ENCODE peak calls at places on chromosomes 6 and 20, in six cellular contexts. M is AG09309, K is dorsolateral prefrontal cortex, B is GM12865, O is BE2C, T is heart right ventricle. Y is an unnamed sample.

GRCh38 chr6:108661430-108661829 is 100.7 kb downstream of the FOXO3 start:
- DNase-seq in M (no peak), O (peak), K (no peak), B (no peak), T (no peak), Y (no peak)

GRCh38 chr20:4040283-4041179 is 25.2 kb upstream of the RNF24 start:
- DNase-seq in M (no peak), K (no peak), O (no peak), T (no peak), B (no peak), Y (no peak)

GRCh38 chr6:14748679-14749078 is 497.2 kb upstream of the JARID2 start:
- DNase-seq in M (no peak), K (no peak), O (no peak), B (peak), T (no peak), Y (no peak)

GRCh38 chr6:45049188-45049843 is 278.8 kb upstream of the RUNX2 start:
- DNase-seq in O (no peak), T (no peak), K (no peak), M (no peak), B (no peak), Y (no peak)

GRCh38 chr6:70601014-70601413 is 34.3 kb downstream of the SDHAF4 start:
- DNase-seq in T (no peak), O (no peak), K (no peak), B (no peak), M (no peak), Y (no peak)

GRCh38 chr6:105317607-105318533 is 85.0 kb downstream of the PREP start:
- DNase-seq in B (peak), K (no peak), O (no peak), M (no peak), T (no peak), Y (no peak)

GRCh38 chr20:43318749-43319148 is 129.0 kb upstream of the PTPRT start:
- DNase-seq in T (no peak), O (no peak), M (no peak), K (no peak), B (no peak), Y (no peak)

GRCh38 chr20:42752620-42753019 is 437.1 kb downstream of the PTPRT start:
- DNase-seq in M (no peak), K (no peak), O (no peak), T (no peak), B (no peak), Y (no peak)

GRCh38 chr6:28443112-28443773 is at the start of gene ZSCAN23:
- DNase-seq in O (peak), B (peak), T (peak), K (peak), M (peak), Y (peak)

GRCh38 chr6:121354764-121355163 is 20.5 kb upstream of the TBC1D32 start:
- DNase-seq in B (no peak), K (no peak), M (no peak), T (no peak), O (peak), Y (no peak)

GRCh38 chr6:121351911-121352310 is 17.6 kb upstream of the TBC1D32 start:
- DNase-seq in M (no peak), T (no peak), K (no peak), B (no peak), O (no peak), Y (no peak)

GRCh38 chr6:121356575-121356974 is 22.3 kb upstream of the TBC1D32 start:
- DNase-seq in O (no peak), T (no peak), K (no peak), M (no peak), B (no peak), Y (no peak)
- TF ChIP-seq CTCF in O (no peak), T (no peak), K (no peak), M (no peak), B (no peak), Y (no peak)

DNA sequence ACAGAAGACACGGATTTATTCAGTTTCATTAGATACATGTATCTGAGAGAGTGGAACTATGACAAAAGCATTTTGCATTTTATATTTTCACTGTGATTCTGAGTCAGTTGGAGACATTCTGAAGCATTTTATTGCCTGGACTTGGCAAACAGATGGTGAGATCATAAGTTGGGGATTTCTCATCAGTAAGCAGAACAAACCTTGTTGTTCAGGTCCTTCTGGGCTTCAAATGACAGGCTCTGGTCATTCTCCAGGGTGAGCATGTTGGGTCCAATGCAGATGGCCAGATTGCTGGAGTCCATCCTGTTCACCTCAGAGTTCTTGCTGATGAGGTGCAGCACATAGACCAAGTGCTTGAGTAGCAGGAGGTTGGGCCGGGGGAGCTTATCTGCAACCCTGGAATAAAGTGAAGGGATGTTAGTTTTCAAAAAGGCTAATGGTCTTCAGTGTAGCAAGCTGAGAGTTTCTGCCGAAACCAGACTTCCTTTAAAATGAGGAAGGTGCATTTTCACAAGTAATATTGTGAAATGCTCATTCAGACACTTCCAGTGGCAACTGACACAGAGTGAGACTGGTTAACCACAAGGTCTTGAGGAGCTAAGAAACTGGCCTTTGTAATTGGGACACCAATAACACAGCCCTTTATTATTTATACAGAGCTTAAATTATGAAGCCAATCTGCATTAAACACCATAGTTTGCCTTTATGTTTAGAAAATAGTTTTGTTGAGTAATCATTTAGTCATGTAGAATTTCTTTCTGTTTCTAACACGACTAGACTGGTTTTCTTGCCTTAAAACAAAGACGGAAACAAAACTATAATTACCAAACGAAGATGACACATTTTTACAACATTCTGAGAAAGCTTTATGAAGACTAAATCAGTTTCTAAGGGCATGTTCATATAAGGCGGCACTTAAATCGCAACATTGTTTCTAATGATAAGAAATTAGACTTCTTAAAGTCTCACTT is 5.6 kb downstream of the TAGAP start:
- DNase-seq in K (no peak), M (peak), O (no peak), T (no peak), B (peak), Y (no peak)
- H3K4me3 ChIP-seq in K (no peak), M (no peak), O (no peak), T (no peak), B (peak), Y (no peak)

GRCh38 chr20:56222945-56223344 is 25.6 kb upstream of the MC3R start:
- DNase-seq in K (no peak), M (no peak), O (no peak), B (no peak), T (no peak), Y (no peak)
- TF ChIP-seq CTCF in K (no peak), M (no peak), O (no peak), B (no peak), T (no peak), Y (no peak)

DNA sequence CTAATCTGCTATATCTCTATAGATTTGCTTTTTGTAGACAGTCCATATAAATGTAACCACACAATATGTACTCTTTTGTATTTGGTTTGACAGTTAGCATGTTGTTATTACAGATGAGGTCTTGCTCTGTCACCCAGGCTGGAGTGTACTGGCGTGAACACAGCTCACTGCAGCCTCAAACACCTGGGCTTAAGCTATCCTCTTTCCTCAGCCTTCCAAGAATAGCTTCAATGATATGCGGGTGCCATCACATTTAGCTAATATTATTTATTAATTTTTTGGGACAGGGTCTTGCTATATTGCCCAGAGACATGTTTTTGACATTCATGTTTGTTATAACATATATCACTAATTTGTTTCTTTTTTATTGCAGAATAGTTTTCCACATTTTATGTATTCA is 10.8 kb downstream of the REPS1 start:
- DNase-seq in M (no peak), T (no peak), K (no peak), O (no peak), B (no peak), Y (no peak)
- H3K4me3 ChIP-seq in M (no peak), T (no peak), K (no peak), O (no peak), B (no peak), Y (no peak)

DNA sequence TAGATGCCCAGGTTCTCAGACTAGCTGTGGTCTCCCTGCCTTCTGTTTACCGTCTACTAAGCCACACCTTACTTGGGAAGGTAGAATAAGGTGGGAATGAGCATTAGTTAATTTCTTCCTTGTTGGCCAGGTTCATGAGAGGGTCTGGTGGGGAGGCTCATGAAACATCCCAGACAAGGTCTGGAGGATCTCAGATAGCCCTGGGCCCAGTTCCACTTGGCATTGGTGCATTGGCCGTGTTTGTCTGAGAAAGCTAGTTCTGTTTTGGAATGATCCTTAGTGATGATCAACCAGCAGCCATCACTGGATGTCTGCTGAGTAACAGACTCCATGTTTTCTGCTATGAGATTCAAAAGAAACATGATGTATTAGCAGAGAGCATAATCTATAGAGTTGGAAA is 155.1 kb downstream of the SLC24A3 start:
- DNase-seq in B (no peak), K (no peak), M (no peak), T (no peak), O (no peak), Y (no peak)
- TF ChIP-seq CTCF in B (no peak), K (no peak), M (no peak), T (no peak), O (no peak), Y (no peak)

DNA sequence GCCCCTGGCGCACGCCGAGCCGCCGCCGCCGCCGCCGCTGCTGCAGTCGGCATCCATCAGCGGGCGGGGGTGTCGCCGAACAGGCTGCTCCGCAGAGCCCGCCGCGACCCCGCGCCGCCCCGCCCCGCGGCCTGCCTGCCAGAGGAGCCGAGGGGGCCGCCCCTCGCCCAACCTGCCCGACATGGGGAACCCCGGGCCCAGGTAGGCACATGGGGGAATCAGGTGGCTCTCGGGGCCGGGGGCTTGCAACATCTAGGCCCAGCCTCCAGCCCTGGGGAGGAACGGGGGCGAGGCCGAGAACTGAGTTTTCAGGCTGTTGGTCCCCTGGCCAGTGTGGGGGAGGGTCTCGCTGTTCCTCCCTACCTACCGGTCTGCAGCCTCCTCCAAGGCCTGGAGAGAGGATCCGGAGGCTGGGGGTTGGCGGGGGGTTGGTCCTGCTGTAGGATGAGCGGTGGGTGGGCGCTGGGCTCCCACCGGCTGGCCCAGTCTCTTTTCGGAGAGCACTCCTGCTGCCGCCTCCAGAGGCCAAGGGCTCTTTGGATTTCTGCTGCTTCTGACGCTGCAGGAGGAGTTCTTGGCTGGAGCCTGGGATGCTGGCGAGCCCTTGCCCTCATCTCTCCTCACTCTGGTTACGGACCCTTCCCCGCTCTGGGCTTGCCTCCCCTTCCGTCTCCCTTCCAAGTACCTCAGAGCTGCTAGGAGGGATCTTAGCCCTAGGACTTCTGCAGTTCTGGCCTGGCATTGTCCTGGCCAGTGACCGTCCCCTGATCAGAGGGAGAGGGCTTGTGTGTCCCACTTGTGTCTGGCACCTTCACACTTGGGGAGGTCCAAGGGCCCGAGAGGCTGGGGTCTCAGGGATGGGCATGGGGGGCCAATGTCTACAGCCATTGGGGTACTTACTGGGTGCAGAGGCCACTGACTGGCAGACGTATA is at the start of gene EPB41L1:
- DNase-seq in K (no peak), T (peak), O (peak), B (no peak), M (no peak), Y (no peak)
- H3K4me3 ChIP-seq in K (peak), T (peak), O (peak), B (no peak), M (peak), Y (peak)

GRCh38 chr6:124798942-124799496 is 163.2 kb upstream of the RNF217 start:
- DNase-seq in K (no peak), M (no peak), O (no peak), T (no peak), B (no peak), Y (no peak)

GRCh38 chr6:124792386-124792785 is 169.9 kb upstream of the RNF217 start:
- DNase-seq in M (no peak), K (no peak), B (no peak), T (no peak), O (no peak), Y (no peak)

GRCh38 chr6:124793406-124793805 is 168.8 kb upstream of the RNF217 start:
- DNase-seq in O (no peak), T (no peak), B (no peak), K (no peak), M (no peak), Y (no peak)

GRCh38 chr6:124799638-124800037 is 162.6 kb upstream of the RNF217 start:
- DNase-seq in T (no peak), M (no peak), O (no peak), B (no peak), K (no peak), Y (no peak)

GRCh38 chr6:124795879-124796838 is 166.1 kb upstream of the RNF217 start:
- DNase-seq in K (peak), M (no peak), T (peak), O (no peak), B (peak), Y (no peak)
- TF ChIP-seq CTCF in K (peak), M (no peak), T (peak), O (peak), B (peak), Y (peak)

Y was measured in retinal pigment epithelial cell.